ENCODE peak calls at places on chromosomes 13 and 19, in eight cellular contexts. P is effector CD4-positive, alpha-beta T cell; C is COLO829; Y is fibroblast of the conjunctiva; G is hepatic stellate cell; F is NT2/D1; D is activated CD4-positive, alpha-beta T cell treated with anti-CD3 and anti-CD28 coated beads, Interleukin-2, amount 50 U/mL, for 1 hour; I is T-cell. H is an unnamed sample.

GRCh38 chr13:53501387-53501786 is 472.8 kb downstream of the OLFM4 start:
- DNase-seq in P (no peak), G (no peak), I (no peak), D (no peak), C (no peak), F (no peak), Y (no peak), H (no peak)

GRCh38 chr19:29810504-29810871 is 1.3 kb upstream of the CCNE1 start:
- DNase-seq in F (no peak), I (no peak), P (no peak), D (no peak), Y (no peak), G (no peak), C (no peak), H (no peak)

GRCh38 chr13:71417205-71417604 is 449.8 kb downstream of the DACH1 start:
- DNase-seq in D (no peak), G (no peak), F (no peak), C (no peak), Y (no peak), P (no peak), I (no peak), H (no peak)

GRCh38 chr13:20332361-20333096 is 100.4 kb upstream of the GJB6 start:
- DNase-seq in Y (peak), C (no peak), I (no peak), D (no peak), P (no peak), G (no peak), F (peak), H (no peak)

GRCh38 chr13:103371271-103371670 is 305.1 kb upstream of the SLC10A2 start:
- DNase-seq in C (no peak), Y (no peak), P (no peak), G (no peak), D (no peak), I (no peak), F (no peak), H (no peak)

GRCh38 chr13:65154661-65155447 is 2075.3 kb downstream of the PCDH9 start:
- DNase-seq in P (no peak), F (no peak), Y (no peak), I (no peak), D (no peak), C (no peak), G (no peak), H (no peak)

GRCh38 chr19:1651061-1651547 is 1.3 kb downstream of the TCF3 start:
- DNase-seq in I (peak), G (no peak), D (peak), P (peak), Y (no peak), F (no peak), C (no peak), H (no peak)

GRCh38 chr13:51357928-51358595 is 18.6 kb downstream of the SERPINE3 start:
- DNase-seq in C (no peak), Y (no peak), P (no peak), G (no peak), I (no peak), F (no peak), D (no peak), H (no peak)

GRCh38 chr13:101406787-101407186 is 9.5 kb downstream of the NALCN start:
- DNase-seq in F (no peak), D (no peak), I (no peak), C (no peak), Y (no peak), P (no peak), G (no peak), H (no peak)

GRCh38 chr19:33704271-33704670 is 82.5 kb downstream of the CHST8 start:
- DNase-seq in I (no peak), G (no peak), Y (no peak), P (no peak), D (no peak), F (no peak), C (no peak), H (no peak)

H was measured in occipital lobe.